ENCODE peak calls at places on chromosome 5, in eight cellular contexts. J is tibial artery, F is HS-27A, R is Caki2, E is ELR, K is Caco-2, P is Daoy, Y is nephron progenitor cell. X is an unnamed sample.

GRCh38 chr5:139955616-139956283 is 87.3 kb downstream of the NRG2 start:
- DNase-seq in K (no peak), J (no peak), F (no peak), R (no peak), P (no peak), E (no peak), Y (peak), X (no peak)

GRCh38 chr5:152532714-152533113 is 127.6 kb upstream of the NMUR2 start:
- DNase-seq in J (no peak), Y (peak), K (peak), E (peak), R (peak), P (peak), F (no peak), X (peak)

GRCh38 chr5:27414099-27414498 is 375.7 kb upstream of the CDH9 start:
- DNase-seq in E (no peak), Y (no peak), P (no peak), F (no peak), R (no peak), K (no peak), J (no peak), X (no peak)

GRCh38 chr5:112467467-112467866 is 48.4 kb upstream of the EPB41L4A start:
- DNase-seq in K (no peak), P (no peak), Y (no peak), F (no peak), E (no peak), J (no peak), R (no peak), X (no peak)

GRCh38 chr5:127871448-127872153 is 168.4 kb downstream of the CCDC192 start:
- DNase-seq in Y (no peak), E (no peak), K (no peak), P (no peak), J (no peak), R (peak), F (no peak), X (no peak)

GRCh38 chr5:98096155-98096554 is 677.3 kb upstream of the RGMB start:
- DNase-seq in R (no peak), P (no peak), F (no peak), Y (no peak), J (no peak), E (peak), K (peak), X (no peak)

GRCh38 chr5:5381259-5382006 is 41.0 kb upstream of the ICE1 start:
- DNase-seq in R (no peak), P (no peak), K (no peak), E (no peak), F (no peak), Y (no peak), J (no peak), X (no peak)

GRCh38 chr5:71601222-71602026 is 14.3 kb downstream of the MCCC2 start:
- DNase-seq in F (peak), J (peak), R (peak), Y (peak), K (peak), P (peak), E (peak), X (peak)

GRCh38 chr5:102903074-102903871 is 148.2 kb downstream of the PAM start:
- DNase-seq in R (no peak), F (no peak), E (peak), J (no peak), Y (no peak), P (no peak), K (no peak), X (no peak)

GRCh38 chr5:20678386-20678785 is 690.4 kb upstream of the CDH18 start:
- DNase-seq in P (no peak), J (no peak), Y (no peak), R (no peak), F (no peak), K (no peak), E (no peak), X (no peak)

GRCh38 chr5:31078931-31079330 is 114.6 kb upstream of the CDH6 start:
- DNase-seq in E (no peak), R (no peak), Y (no peak), F (no peak), P (no peak), J (no peak), K (no peak), X (peak)

GRCh38 chr5:119323630-119324000 is 32.2 kb upstream of the TNFAIP8 start:
- DNase-seq in E (no peak), F (no peak), R (no peak), J (no peak), Y (no peak), K (peak), P (peak), X (no peak)

GRCh38 chr5:108516771-108517170 is 134.9 kb upstream of the FBXL17 start:
- DNase-seq in R (no peak), J (no peak), Y (no peak), E (no peak), K (no peak), F (no peak), P (no peak), X (no peak)

GRCh38 chr5:181222630-181223040 is 446 bp upstream of the TRIM41 start:
- DNase-seq in E (peak), J (no peak), Y (no peak), R (no peak), F (no peak), K (no peak), P (no peak), X (no peak)

GRCh38 chr5:88675758-88676636 is 207.0 kb downstream of the MEF2C start:
- DNase-seq in R (peak), F (no peak), J (no peak), K (peak), E (no peak), Y (peak), P (peak), X (peak)

GRCh38 chr5:137995077-137995746 is 37.7 kb downstream of the FAM13B start:
- DNase-seq in K (no peak), R (peak), Y (no peak), P (no peak), E (peak), F (no peak), J (no peak), X (no peak)

GRCh38 chr5:135120951-135121350 is 86.9 kb upstream of the PITX1 start:
- DNase-seq in P (no peak), F (no peak), J (no peak), E (no peak), R (no peak), K (no peak), Y (no peak), X (no peak)

GRCh38 chr5:140855772-140856674 is at the start of gene PCDHA10:
- DNase-seq in E (no peak), K (no peak), Y (no peak), R (no peak), J (no peak), F (no peak), P (peak), X (no peak)